ENCODE peak calls at places on chromosome 1, in five cellular contexts. G, J, Y, M and A are unnamed samples.
A peak's percentile ranks its signal among the peaks of the same experiment; 100 is the strongest.

GRCh38 chr1:44313265-44313918 is 41.7 kb downstream of the ERI3 start:
- DNase-seq in G (no peak), J (no peak), Y (no peak), M (no peak), A (no peak)

GRCh38 chr1:99621340-99621901 is 24.5 kb upstream of the PALMD start:
- DNase-seq in G (no peak), J (no peak), Y (peak; percentile 8), M (no peak), A (no peak)

GRCh38 chr1:63108226-63108625 is 214.1 kb upstream of the FOXD3 start:
- DNase-seq in G (no peak), J (no peak), Y (no peak), M (no peak), A (no peak)

GRCh38 chr1:117612517-117613248 is 6.8 kb downstream of the TENT5C start:
- DNase-seq in G (no peak), J (no peak), Y (peak; percentile 85), M (peak; percentile 83), A (no peak)

GRCh38 chr1:2200308-2200943 is 5.9 kb upstream of the FAAP20 start:
- DNase-seq in G (no peak), J (no peak), Y (no peak), M (no peak), A (no peak)

GRCh38 chr1:165563551-165563950 is 19.8 kb downstream of the LRRC52 start:
- DNase-seq in G (no peak), J (no peak), Y (no peak), M (no peak), A (no peak)

GRCh38 chr1:44812822-44813543 is 4.7 kb downstream of the BTBD19 start:
- DNase-seq in G (no peak), J (no peak), Y (no peak), M (no peak), A (no peak)

GRCh38 chr1:79899914-79900313 is 893.4 kb upstream of the ADGRL4 start:
- DNase-seq in G (no peak), J (no peak), Y (peak; percentile 85), M (peak; percentile 98), A (no peak)

GRCh38 chr1:67955591-67955990 is 94.8 kb downstream of the DIRAS3 start:
- DNase-seq in G (no peak), J (no peak), Y (no peak), M (no peak), A (no peak)

GRCh38 chr1:32998009-32998555 is 33.5 kb upstream of the RNF19B start:
- DNase-seq in G (no peak), J (no peak), Y (no peak), M (peak; percentile 40), A (no peak)